ENCODE peak calls at places on chromosome 10, in five cellular contexts. F is MM.1S, P is hepatocyte, U is neural progenitor cell, Q is HCT116. I is an unnamed sample. For H3K9me3, the result is how much of the 10 kb centered on the place peaks cover.

GRCh38 chr10:19941206-19941880 is 125.1 kb downstream of the PLXDC2 start:
- DNase-seq in F (no peak), P (no peak), U (no peak), Q (no peak), I (no peak)

GRCh38 chr10:59175538-59176240 is 754 bp upstream of the PHYHIPL start:
- DNase-seq in F (no peak), P (peak), U (peak), Q (no peak), I (no peak)

GRCh38 chr10:3516626-3517255 is 268.3 kb downstream of the KLF6 start:
- DNase-seq in F (no peak), P (no peak), U (no peak), Q (no peak), I (peak)

GRCh38 chr10:89074120-89074519 is 83.5 kb downstream of the FAS start:
- DNase-seq in F (peak), P (no peak), U (no peak), Q (no peak), I (peak)

GRCh38 chr10:107091126-107091525 is 73.4 kb downstream of the SORCS1 start:
- DNase-seq in F (no peak), P (no peak), U (peak), Q (no peak), I (no peak)

GRCh38 chr10:14605231-14605925 is 169.3 kb downstream of the FAM107B start:
- DNase-seq in F (peak), P (no peak), U (peak), Q (peak), I (peak)

GRCh38 chr10:108956149-108956548 is 967.2 kb downstream of the XPNPEP1 start:
- DNase-seq in F (no peak), P (no peak), U (no peak), Q (no peak), I (peak)

GRCh38 chr10:5946786-5947185 is 30.6 kb downstream of the IL15RA start:
- DNase-seq in F (no peak), P (no peak), U (no peak), Q (no peak), I (no peak)

GRCh38 chr10:28946479-28946878 is 269.2 kb downstream of the BAMBI start:
- DNase-seq in F (no peak), P (no peak), U (no peak), Q (no peak), I (peak)

GRCh38 chr10:30185916-30186315 is 126.5 kb upstream of the JCAD start:
- DNase-seq in F (no peak), P (no peak), U (no peak), Q (no peak), I (peak)

GRCh38 chr10:30903397-30904138 is 128.1 kb downstream of the ZNF438 start:
- DNase-seq in F (no peak), P (no peak), U (no peak), Q (no peak), I (no peak)

GRCh38 chr10:133104076-133104965 is 16.6 kb downstream of the ADGRA1 start:
- DNase-seq in F (no peak), P (no peak), U (no peak), Q (no peak), I (no peak)

GRCh38 chr10:99325261-99325660 is 3.9 kb upstream of the CNNM1 start:
- DNase-seq in F (no peak), P (peak), U (no peak), Q (no peak), I (no peak)

GRCh38 chr10:24367688-24368087 is 158.8 kb downstream of the KIAA1217 start:
- DNase-seq in F (no peak), P (no peak), U (no peak), Q (no peak), I (no peak)

GRCh38 chr10:8049151-8049873 is 5.2 kb upstream of the GATA3 start:
- DNase-seq in F (no peak), P (peak), U (peak), Q (no peak), I (no peak)

GRCh38 chr10:113313048-113313611 is 239.7 kb upstream of the HABP2 start:
- DNase-seq in F (no peak), P (no peak), U (no peak), Q (no peak), I (no peak)

GRCh38 chr10:20489961-20490360 is 407.1 kb downstream of the NEBL start:
- DNase-seq in F (no peak), P (no peak), U (no peak), Q (no peak), I (no peak)

GRCh38 chr10:93061594-93062498 is 1.2 kb downstream of the CYP26C1 start:
- DNase-seq in F (no peak), P (no peak), U (no peak), Q (no peak), I (peak)

GRCh38 chr10:14879801-14880193 is 1.1 kb downstream of the SUV39H2 start:
- DNase-seq in F (no peak), P (no peak), U (no peak), Q (no peak), I (no peak)

GRCh38 chr10:80539421-80539999 is 1.8 kb downstream of the SH2D4B start:
- DNase-seq in F (no peak), P (no peak), U (no peak), Q (no peak), I (no peak)

GRCh38 chr10:30029890-30030261 is 29.5 kb downstream of the JCAD start:
- DNase-seq in F (no peak), P (no peak), U (no peak), Q (no peak), I (no peak)

GRCh38 chr10:129787557-129787956 is 176.5 kb downstream of the EBF3 start:
- DNase-seq in F (no peak), P (no peak), U (no peak), Q (no peak), I (no peak)

GRCh38 chr10:114955984-114956383 is 18.0 kb downstream of the TRUB1 start:
- DNase-seq in F (no peak), P (no peak), U (no peak), Q (no peak), I (no peak)

GRCh38 chr10:51667992-51668689 is 31.3 kb downstream of the CSTF2T start:
- DNase-seq in F (no peak), P (no peak), U (no peak), Q (no peak), I (peak)

GRCh38 chr10:74056081-74056818 is 58.3 kb downstream of the VCL start:
- DNase-seq in F (no peak), P (no peak), U (no peak), Q (peak), I (peak)

GRCh38 chr10:36256905-36257304 is 614.8 kb upstream of the FZD8 start:
- DNase-seq in F (no peak), P (peak), U (no peak), Q (no peak), I (peak)

GRCh38 chr10:67385566-67385965 is 310.4 kb downstream of the CTNNA3 start:
- DNase-seq in F (no peak), P (no peak), U (peak), Q (no peak), I (no peak)

GRCh38 chr10:67779455-67780205 is 58.4 kb downstream of the DNAJC12 start:
- DNase-seq in F (peak), P (peak), U (peak), Q (peak), I (peak)

GRCh38 chr10:11035318-11035920 is 17.7 kb downstream of the CELF2 start:
- DNase-seq in F (peak), P (peak), U (peak), Q (no peak), I (peak)

GRCh38 chr10:73931767-73932624 is 21.1 kb downstream of the PLAU start:
- DNase-seq in F (peak), P (peak), U (no peak), Q (peak), I (no peak)

GRCh38 chr10:22148956-22149355 is 68.9 kb downstream of the EBLN1 start:
- DNase-seq in F (no peak), P (no peak), U (no peak), Q (no peak), I (peak)

GRCh38 chr10:4766449-4766848 is 59.6 kb upstream of the AKR1E2 start:
- DNase-seq in F (no peak), P (no peak), U (no peak), Q (no peak), I (peak)

GRCh38 chr10:66586073-66586472 is 339.8 kb upstream of the LRRTM3 start:
- DNase-seq in F (peak), P (peak), U (peak), Q (no peak), I (no peak)

GRCh38 chr10:74973993-74974392 is 137.5 kb upstream of the SAMD8 start:
- DNase-seq in F (no peak), P (no peak), U (no peak), Q (no peak), I (no peak)

GRCh38 chr10:71236286-71236685 is 23.9 kb downstream of the UNC5B start:
- DNase-seq in F (no peak), P (peak), U (no peak), Q (no peak), I (no peak)

GRCh38 chr10:71234017-71234894 is 21.9 kb downstream of the UNC5B start:
- DNase-seq in F (no peak), P (no peak), U (no peak), Q (no peak), I (no peak)

GRCh38 chr10:71235808-71236207 is 23.4 kb downstream of the UNC5B start:
- DNase-seq in F (no peak), P (no peak), U (no peak), Q (no peak), I (no peak)

GRCh38 chr10:71233491-71233892 is 21.1 kb downstream of the UNC5B start:
- DNase-seq in F (no peak), P (no peak), U (no peak), Q (no peak), I (no peak)

GRCh38 chr10:71234970-71235681 is 22.8 kb downstream of the UNC5B start:
- DNase-seq in F (no peak), P (peak), U (peak), Q (no peak), I (peak)
- TF ChIP-seq EZH2phosphoT487 in F (no peak), P (no peak), U (no peak), Q (no peak), I (no peak)

DNA sequence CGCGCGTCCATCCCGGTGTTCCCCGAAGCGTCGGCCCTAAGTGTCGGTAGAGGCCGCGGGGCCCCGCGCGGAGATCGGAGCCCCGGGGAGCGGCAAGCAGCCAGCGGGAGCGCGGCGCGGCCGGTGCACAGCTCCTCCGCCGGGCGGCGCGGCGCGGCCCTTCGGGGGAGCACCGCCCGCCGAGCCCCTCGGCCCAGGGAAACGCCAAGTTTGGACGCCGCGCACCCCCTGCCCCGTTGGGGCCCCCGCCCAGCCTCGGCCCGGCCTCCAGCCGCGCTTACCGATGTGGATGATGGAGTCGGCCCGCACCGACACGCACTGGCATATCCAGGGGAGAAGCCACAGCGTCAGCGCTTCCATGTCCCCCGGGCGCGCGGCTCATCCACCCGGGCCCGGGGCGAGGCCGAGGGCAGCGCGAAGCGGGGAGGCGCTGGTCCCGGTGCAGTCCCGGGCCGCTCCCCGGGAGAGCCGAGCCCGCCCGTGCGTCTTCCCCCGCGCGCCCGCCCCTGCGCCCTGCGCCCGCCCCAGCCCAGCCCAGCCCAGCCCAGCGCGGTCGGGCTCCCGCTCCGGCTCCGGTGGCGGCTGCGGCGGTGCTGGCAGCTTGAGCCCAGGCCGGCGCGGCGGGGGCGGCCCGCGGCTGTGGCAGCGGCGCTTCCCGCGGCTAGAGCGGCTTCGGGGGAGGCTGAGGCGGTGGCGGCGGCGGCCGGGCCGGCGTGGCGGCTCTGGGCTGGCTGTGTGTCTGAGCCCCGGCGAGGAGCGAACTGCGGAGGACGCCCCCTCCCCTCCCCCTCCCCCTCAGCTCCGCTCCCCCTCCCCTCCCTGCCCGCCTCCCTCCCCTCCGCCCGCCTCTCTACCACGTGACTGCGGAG is at the start of gene GRID1:
- DNase-seq in F (peak), P (peak), U (peak), Q (no peak), I (peak)
- H3K4me3 ChIP-seq in F (peak), P (peak), U (peak), Q (peak), I (peak)

GRCh38 chr10:38118072-38118807 is 24.1 kb downstream of the ZNF37A start:
- DNase-seq in F (no peak), P (no peak), U (no peak), Q (peak), I (peak)
- H3K9me3 ChIP-seq in F (under half), P (under half), U (half or more), Q (half or more), I (under half)

GRCh38 chr10:12320892-12321291 is 28.5 kb upstream of the CAMK1D start:
- DNase-seq in F (no peak), P (no peak), U (no peak), Q (no peak), I (no peak)

GRCh38 chr10:12319085-12319484 is 30.3 kb upstream of the CAMK1D start:
- DNase-seq in F (no peak), P (no peak), U (no peak), Q (no peak), I (no peak)

GRCh38 chr10:12324530-12324929 is 24.8 kb upstream of the CAMK1D start:
- DNase-seq in F (no peak), P (no peak), U (no peak), Q (no peak), I (no peak)

GRCh38 chr10:12321641-12322040 is 27.7 kb upstream of the CAMK1D start:
- DNase-seq in F (no peak), P (no peak), U (no peak), Q (no peak), I (no peak)

GRCh38 chr10:12322583-12323131 is 26.7 kb upstream of the CAMK1D start:
- DNase-seq in F (no peak), P (no peak), U (no peak), Q (no peak), I (no peak)
- TF ChIP-seq EZH2phosphoT487 in F (no peak), P (no peak), U (no peak), Q (no peak), I (no peak)

GRCh38 chr10:95237376-95238170 is 43.5 kb downstream of the ACSM6 start:
- DNase-seq in F (no peak), P (no peak), U (no peak), Q (no peak), I (peak)

GRCh38 chr10:95235676-95236067 is 41.6 kb downstream of the ACSM6 start:
- DNase-seq in F (no peak), P (no peak), U (no peak), Q (no peak), I (no peak)

GRCh38 chr10:95234951-95235350 is 40.9 kb downstream of the ACSM6 start:
- DNase-seq in F (no peak), P (no peak), U (no peak), Q (no peak), I (no peak)

GRCh38 chr10:95233377-95234034 is 39.5 kb downstream of the ACSM6 start:
- DNase-seq in F (no peak), P (no peak), U (no peak), Q (no peak), I (peak)

DNA sequence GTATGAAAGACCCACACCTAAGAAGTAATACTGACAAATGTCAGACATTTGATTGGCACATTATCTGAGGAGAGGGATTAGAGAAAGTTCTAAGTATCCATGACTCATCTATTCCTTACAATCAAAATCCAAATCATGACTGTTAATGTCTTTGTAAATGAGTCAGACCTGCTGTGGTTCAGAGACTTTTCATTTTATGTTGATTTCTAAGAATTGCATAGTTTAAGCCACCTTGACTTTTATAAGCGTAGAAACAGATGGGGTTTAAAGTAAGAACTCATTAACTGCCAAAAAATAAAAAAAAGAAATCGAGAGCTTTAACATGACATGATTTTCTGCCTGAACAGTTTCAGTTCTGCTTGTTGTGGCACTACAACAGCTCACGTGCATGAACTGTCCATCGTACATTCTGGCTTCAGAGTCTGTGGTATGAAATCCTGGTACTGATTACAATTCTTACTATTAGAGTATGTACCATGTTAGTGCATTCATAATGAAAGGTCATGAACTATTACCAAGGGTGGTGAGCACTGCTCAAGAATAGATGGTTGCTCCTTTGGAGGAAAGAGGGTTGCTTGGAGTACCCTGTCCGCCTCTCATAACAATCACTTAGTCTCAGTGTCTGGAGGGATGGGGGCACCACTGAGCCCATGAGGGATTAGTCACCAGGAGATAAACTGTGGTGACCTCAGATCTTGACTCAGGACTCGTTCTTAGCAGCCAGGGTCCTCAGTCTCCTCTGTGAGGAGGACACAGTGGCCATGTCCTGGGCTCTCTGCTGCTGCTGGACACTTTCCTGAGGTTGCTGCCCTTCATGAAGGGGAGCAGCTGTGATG is 42.2 kb downstream of the ACSM6 start:
- DNase-seq in F (peak), P (no peak), U (no peak), Q (peak), I (peak)
- H3K4me3 ChIP-seq in F (no peak), P (no peak), U (no peak), Q (peak), I (peak)

I was measured in GM23248.